ENCODE peak calls at places on chromosome 22, in five cellular contexts. H is uterus, S is WERI-Rb-1, Z is coronary artery, U is thoracic aorta. C is an unnamed sample.

GRCh38 chr22:17057959-17058814 is 26.6 kb upstream of the IL17RA start:
- DNase-seq in H (peak), S (peak), Z (no peak), U (no peak), C (peak)

GRCh38 chr22:21730535-21731308 is 4.9 kb downstream of the YPEL1 start:
- DNase-seq in H (no peak), S (no peak), Z (no peak), U (no peak), C (no peak)

GRCh38 chr22:34861787-34862186 is 204.2 kb upstream of the ISX start:
- DNase-seq in H (no peak), S (no peak), Z (no peak), U (no peak), C (no peak)

GRCh38 chr22:42805016-42805997 is 51.8 kb downstream of the ARFGAP3 start:
- DNase-seq in H (peak), S (no peak), Z (peak), U (no peak), C (no peak)

GRCh38 chr22:42910221-42910942 is 53.3 kb upstream of the ARFGAP3 start:
- DNase-seq in H (no peak), S (no peak), Z (no peak), U (no peak), C (no peak)

GRCh38 chr22:17974703-17975372 is 49.5 kb downstream of the MICAL3 start:
- DNase-seq in H (no peak), S (no peak), Z (no peak), U (no peak), C (no peak)

GRCh38 chr22:19876314-19876940 is 21.8 kb upstream of the GNB1L start:
- DNase-seq in H (peak), S (peak), Z (no peak), U (no peak), C (no peak)

GRCh38 chr22:24410110-24410856 is 17.1 kb upstream of the ADORA2A start:
- DNase-seq in H (no peak), S (no peak), Z (no peak), U (no peak), C (no peak)

GRCh38 chr22:20877715-20878114 is 18.9 kb downstream of the SNAP29 start:
- DNase-seq in H (no peak), S (no peak), Z (no peak), U (no peak), C (no peak)

GRCh38 chr22:22535662-22536061 is 15.6 kb upstream of the ZNF280A start:
- DNase-seq in H (no peak), S (no peak), Z (no peak), U (no peak), C (no peak)

GRCh38 chr22:29330753-29331152 is 15.3 kb upstream of the RASL10A start:
- DNase-seq in H (peak), S (no peak), Z (no peak), U (no peak), C (peak)

GRCh38 chr22:33781396-33781795 is 138.9 kb downstream of the LARGE1 start:
- DNase-seq in H (no peak), S (no peak), Z (no peak), U (no peak), C (no peak)

GRCh38 chr22:37242395-37242918 is 1.6 kb downstream of the RAC2 start:
- DNase-seq in H (peak), S (no peak), Z (no peak), U (peak), C (no peak)

GRCh38 chr22:20457506-20458240 is 20.0 kb upstream of the SCARF2 start:
- DNase-seq in H (no peak), S (no peak), Z (no peak), U (no peak), C (no peak)

GRCh38 chr22:40818192-40818746 is 877 bp downstream of the SLC25A17 start:
- DNase-seq in H (no peak), S (no peak), Z (no peak), U (no peak), C (no peak)
- H3K4me3 ChIP-seq in H (peak), S (peak), Z (peak), U (peak), C (peak)

DNA sequence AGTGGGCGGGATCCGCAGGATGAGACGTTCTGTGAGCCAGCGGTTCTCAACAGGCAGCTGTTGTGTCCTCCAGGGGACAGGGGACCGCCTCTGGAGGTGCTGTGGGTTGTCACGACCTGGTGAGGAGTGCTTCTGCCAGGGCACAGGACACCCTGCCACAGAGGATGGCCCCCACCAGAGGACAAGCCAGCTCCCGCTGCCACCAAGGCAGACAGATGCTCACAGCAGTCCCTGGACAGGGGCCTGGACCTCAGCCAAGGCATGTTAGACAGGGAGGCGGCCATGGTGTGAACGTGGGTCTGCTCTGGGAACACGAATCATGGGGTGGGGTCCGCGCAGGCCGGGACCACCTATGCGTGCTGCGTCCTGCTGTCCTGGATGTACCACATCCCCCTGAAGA is 11.7 kb downstream of the CRELD2 start:
- DNase-seq in H (peak), S (no peak), Z (no peak), U (no peak), C (no peak)
- H3K4me3 ChIP-seq in H (no peak), S (no peak), Z (no peak), U (no peak), C (no peak)

GRCh38 chr22:46416537-46417267 is 81.2 kb downstream of the TRMU start:
- DNase-seq in H (no peak), S (no peak), Z (no peak), U (no peak), C (no peak)

GRCh38 chr22:46417268-46417580 is 81.7 kb downstream of the TRMU start:
- DNase-seq in H (no peak), S (no peak), Z (no peak), U (no peak), C (no peak)

GRCh38 chr22:46417769-46418168 is 82.3 kb downstream of the TRMU start:
- DNase-seq in H (no peak), S (no peak), Z (no peak), U (no peak), C (no peak)

GRCh38 chr22:46414704-46415103 is 79.2 kb downstream of the TRMU start:
- DNase-seq in H (no peak), S (no peak), Z (no peak), U (no peak), C (no peak)

DNA sequence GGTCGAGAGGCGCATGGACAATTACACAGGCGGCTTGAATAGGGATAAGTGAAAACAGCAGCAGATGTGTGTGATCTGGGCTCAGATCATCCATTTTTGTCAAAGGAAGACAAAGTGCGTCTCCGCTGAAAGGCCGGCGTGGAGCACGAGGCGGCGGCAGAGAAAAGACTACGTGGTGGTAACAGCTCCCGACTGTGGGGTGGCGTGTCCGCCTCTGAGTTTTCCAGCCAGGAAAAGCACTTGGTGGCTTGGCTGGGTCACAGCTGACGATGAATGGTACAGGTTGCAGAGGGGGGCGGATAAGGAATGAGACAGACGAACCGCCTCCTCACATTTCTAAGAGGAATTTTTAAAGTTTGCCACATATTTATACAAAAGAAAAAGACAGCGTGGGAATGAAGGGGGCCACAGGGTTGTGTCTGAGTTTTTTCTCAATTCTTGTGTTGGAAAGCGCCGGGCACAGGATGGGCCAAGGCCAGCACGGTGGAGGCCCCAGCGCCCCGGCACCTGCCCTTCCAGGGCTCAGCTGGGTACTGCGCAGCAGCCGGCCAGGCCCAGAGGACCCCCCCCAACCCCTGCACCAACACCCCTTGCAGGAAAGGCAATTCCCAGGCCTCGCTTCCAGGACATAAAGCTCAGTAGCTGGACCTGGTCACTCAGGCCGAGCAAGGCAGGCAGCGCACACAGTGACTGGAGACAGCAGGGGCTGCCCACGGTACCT is 80.5 kb downstream of the TRMU start:
- DNase-seq in H (no peak), S (no peak), Z (no peak), U (no peak), C (no peak)
- H3K4me3 ChIP-seq in H (no peak), S (no peak), Z (no peak), U (no peak), C (no peak)

DNA sequence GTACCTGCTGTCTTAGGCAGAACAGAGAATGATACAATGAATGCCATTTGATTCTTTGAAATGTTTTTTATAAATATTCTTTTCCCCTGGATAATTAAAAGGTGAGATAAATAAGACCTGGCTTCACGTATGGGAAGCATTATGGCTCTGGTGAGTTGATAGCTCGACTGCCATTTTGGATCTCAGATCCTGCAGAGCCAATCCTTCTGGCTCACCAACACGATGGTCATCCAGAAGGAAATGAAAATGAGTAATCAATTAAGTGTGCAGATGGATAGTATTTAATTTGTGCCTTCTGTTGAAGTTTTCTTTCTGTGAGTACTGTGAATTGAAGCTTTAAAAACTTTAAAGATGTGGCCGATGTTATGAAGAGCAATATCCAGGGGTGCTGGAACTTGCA is 2.7 kb downstream of the TNRC6B start:
- DNase-seq in H (no peak), S (no peak), Z (no peak), U (no peak), C (no peak)
- H3K4me3 ChIP-seq in H (no peak), S (no peak), Z (peak), U (peak), C (no peak)

DNA sequence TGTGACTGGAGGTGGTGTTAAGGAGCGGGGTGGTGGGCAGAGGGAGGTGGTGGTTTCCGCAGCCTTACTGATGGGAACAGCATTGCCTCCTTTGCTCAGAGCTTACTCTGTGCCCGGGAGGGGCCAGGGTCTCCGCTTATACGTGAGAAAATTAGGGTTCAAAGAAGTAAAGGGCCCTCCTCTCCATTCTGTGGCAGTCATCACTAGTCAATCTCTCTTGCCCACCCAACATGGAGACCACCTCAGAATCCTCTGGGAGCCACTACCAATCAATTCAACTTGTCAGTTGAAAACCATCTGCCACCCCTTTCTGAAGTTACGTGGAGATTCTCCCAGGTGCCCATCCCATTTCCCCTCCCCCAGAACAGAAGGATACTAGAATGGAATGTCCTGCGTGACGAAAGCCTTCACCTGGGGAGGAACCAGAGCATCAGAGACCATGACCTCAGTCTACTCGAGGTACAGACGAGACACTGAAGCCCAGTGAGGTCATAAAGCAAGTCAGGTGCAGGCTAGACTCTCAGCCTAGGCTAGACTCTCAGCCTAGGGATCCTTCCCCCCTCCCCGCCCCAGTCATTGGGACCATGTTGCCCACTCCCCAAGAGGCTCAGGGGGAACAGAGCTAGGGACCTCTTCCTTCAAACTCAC is 2.0 kb downstream of the SELENOM start:
- DNase-seq in H (peak), S (no peak), Z (peak), U (no peak), C (no peak)
- H3K4me3 ChIP-seq in H (peak), S (no peak), Z (peak), U (peak), C (no peak)

C was measured in skeletal muscle cell.